ENCODE peak calls at places on chromosomes 11 and 22, in nine cellular contexts. Z is ovary, M is neural progenitor cell, V is cardiac fibroblast, B is heart right ventricle, H is PC-9, F is fibroblast of lung, L is Panc1, W is K562. K is an unnamed sample.
A peak's percentile ranks its signal among the peaks of the same experiment; 100 is the strongest.

GRCh38 chr11:124798991-124799383 is 1.2 kb downstream of the MSANTD2 start:
- DNase-seq in Z (no peak), M (no peak), V (peak; percentile 55), B (no peak), H (no peak), F (peak; percentile 72), L (no peak), W (no peak), K (no peak)

GRCh38 chr11:57325735-57326048 is 940 bp upstream of the TNKS1BP1 start:
- DNase-seq in Z (peak; percentile 42), M (no peak), V (no peak), B (peak; percentile 52), H (no peak), F (no peak), L (no peak), W (no peak), K (peak; percentile 79)

GRCh38 chr11:58121101-58121500 is 4.2 kb downstream of the OR9I1 start:
- DNase-seq in Z (no peak), M (no peak), V (peak; percentile 14), B (no peak), H (no peak), F (no peak), L (no peak), W (no peak), K (no peak)

GRCh38 chr11:21659961-21660360 is 532.9 kb upstream of the ANO5 start:
- DNase-seq in Z (no peak), M (no peak), V (no peak), B (no peak), H (no peak), F (no peak), L (no peak), W (no peak), K (no peak)

GRCh38 chr22:23539135-23539838 is 40.8 kb downstream of the IGLL1 start:
- DNase-seq in Z (peak; percentile 81), M (peak; percentile 89), V (peak; percentile 81), B (peak; percentile 69), H (peak; percentile 44), F (peak; percentile 78), L (peak; percentile 61), W (peak; percentile 43), K (peak; percentile 87)

GRCh38 chr11:131674051-131674755 is 303.8 kb downstream of the NTM start:
- DNase-seq in Z (peak; percentile 22), M (peak; percentile 71), V (peak; percentile 83), B (peak; percentile 75), H (peak; percentile 55), F (peak; percentile 75), L (peak; percentile 47), W (peak; percentile 79), K (peak; percentile 66)

GRCh38 chr22:32444068-32444467 is 20.2 kb downstream of the BPIFC start:
- DNase-seq in Z (no peak), M (peak; percentile 45), V (no peak), B (no peak), H (peak; percentile 25), F (no peak), L (no peak), W (peak; percentile 32), K (no peak)

GRCh38 chr11:27041141-27041869 is 690 bp downstream of the BBOX1 start:
- DNase-seq in Z (no peak), M (peak; percentile 56), V (peak; percentile 14), B (no peak), H (no peak), F (no peak), L (no peak), W (no peak), K (no peak)

GRCh38 chr22:50190182-50190951 is 4.7 kb downstream of the TRABD start:
- DNase-seq in Z (peak; percentile 62), M (peak; percentile 68), V (peak; percentile 57), B (peak; percentile 85), H (peak; percentile 89), F (peak; percentile 61), L (no peak), W (peak; percentile 85), K (peak; percentile 79)

GRCh38 chr11:12154871-12155668 is 44.7 kb downstream of the MICAL2 start:
- DNase-seq in Z (no peak), M (no peak), V (no peak), B (no peak), H (no peak), F (no peak), L (no peak), W (no peak), K (no peak)

DNA sequence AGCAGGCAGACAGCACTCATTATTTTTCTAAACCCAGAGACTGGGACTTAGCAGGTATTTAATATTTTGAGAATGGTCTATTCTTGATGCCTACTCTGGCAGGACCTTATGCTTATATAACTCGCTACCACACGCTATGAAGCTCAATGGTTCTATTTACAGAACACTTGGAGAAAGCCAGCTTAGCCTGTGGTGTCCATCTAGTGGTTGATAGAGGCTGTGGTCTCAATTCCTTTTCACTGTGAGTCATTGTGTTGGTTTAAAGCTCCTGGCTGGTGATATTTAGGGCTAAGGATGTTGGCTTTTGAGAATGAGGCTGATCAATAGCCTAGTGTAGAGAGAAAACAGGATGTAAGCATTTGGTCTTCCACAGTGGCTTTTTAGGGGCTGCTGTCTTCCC is 206.4 kb downstream of the DBX1 start:
- DNase-seq in Z (no peak), M (peak; percentile 65), V (peak; percentile 87), B (no peak), H (no peak), F (peak; percentile 88), L (no peak), W (peak; percentile 26), K (no peak)
- TF ChIP-seq CTCF in Z (no peak), M (peak; percentile 54), V (peak; percentile 75), B (peak; percentile 56), H (peak; percentile 59), F (peak; percentile 84), L (peak; percentile 51), W (peak; percentile 49), K (peak; percentile 19)

DNA sequence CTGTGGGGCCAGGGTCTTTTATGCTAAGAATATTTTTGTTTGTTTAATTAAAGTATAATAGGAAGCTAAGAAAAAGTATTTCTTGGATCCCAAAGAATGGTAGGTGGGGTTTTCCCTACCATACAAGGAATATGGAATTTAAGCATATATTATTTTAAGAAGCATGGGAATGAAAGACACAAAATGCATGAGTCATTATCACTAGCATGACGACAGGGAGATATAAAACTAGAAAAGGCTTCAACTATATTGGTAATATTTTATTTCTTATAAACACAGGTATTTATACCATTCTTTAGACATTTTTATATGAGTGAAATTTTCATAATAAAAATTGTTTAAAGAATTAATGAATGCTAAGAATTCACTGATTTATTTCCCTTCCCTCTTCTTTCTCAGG is 39.3 kb upstream of the SOX6 start:
- DNase-seq in Z (no peak), M (no peak), V (no peak), B (no peak), H (no peak), F (no peak), L (no peak), W (no peak), K (no peak)
- H3K4me3 ChIP-seq in Z (no peak overlapping the region), M (no peak overlapping the region), V (no peak overlapping the region), B (no peak overlapping the region), H (no peak overlapping the region), F (no peak overlapping the region), L (no peak overlapping the region), W (no peak overlapping the region), K (no peak overlapping the region)

DNA sequence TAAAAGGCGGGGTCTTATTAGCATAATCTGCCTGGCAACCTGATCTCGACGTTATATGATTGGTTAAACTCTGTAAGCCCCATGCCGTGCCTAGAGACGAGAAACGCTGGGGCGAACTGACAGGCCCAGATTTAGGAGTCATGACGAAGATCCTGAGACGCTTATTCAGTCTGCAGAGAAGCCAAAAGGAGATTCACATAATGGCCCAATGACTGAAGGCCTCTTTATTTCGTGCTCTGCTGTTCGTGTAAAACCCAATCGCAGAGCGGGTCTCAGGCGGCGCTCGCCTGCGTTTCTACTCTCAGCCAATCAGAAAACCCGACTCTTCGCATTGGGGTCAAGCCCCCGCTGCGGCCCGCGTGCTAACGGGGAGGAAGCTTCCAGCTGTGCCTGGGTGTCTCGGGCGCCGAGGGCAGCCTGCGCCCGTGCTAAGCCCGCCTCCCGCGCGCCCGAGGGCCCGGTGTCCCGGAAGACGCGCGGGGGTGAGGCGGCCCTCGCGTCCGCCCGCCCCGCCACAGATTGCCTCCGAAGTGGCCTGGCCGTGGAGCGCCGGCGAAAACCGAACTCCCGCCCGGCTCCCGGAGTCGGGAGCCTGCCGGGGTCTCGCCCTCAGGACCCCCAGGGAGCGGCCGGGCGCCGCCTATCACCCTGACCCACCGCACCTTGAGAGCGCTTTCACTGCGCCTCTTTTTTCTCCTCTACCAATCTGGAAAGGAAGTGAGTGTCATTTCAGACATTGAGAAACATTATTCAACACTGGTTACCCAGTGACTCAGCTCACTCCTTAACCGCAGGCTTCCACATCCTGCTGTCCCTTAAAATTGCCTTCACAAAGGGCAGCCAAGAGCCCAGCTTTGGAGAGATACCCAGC is 446 bp upstream of the PRDM10 start:
- DNase-seq in Z (peak; percentile 94), M (peak; percentile 96), V (peak; percentile 99), B (peak; percentile 93), H (peak; percentile 89), F (peak; percentile 99), L (peak; percentile 97), W (peak; percentile 97), K (peak; percentile 96)
- TF ChIP-seq CTCF in Z (no peak), M (no peak), V (no peak), B (no peak), H (no peak), F (no peak), L (no peak), W (no peak), K (no peak)

GRCh38 chr11:30017467-30017895 is 651 bp upstream of the KCNA4 start:
- DNase-seq in Z (no peak), M (peak; percentile 36), V (no peak), B (no peak), H (no peak), F (no peak), L (no peak), W (no peak), K (no peak)

GRCh38 chr11:30015725-30016449 is 943 bp downstream of the KCNA4 start:
- DNase-seq in Z (no peak), M (peak; percentile 43), V (no peak), B (no peak), H (no peak), F (no peak), L (no peak), W (no peak), K (no peak)

GRCh38 chr11:30018443-30018842 is 1.6 kb upstream of the KCNA4 start:
- DNase-seq in Z (no peak), M (no peak), V (no peak), B (no peak), H (no peak), F (no peak), L (no peak), W (no peak), K (no peak)

GRCh38 chr11:30019481-30019880 is 2.7 kb upstream of the KCNA4 start:
- DNase-seq in Z (no peak), M (no peak), V (no peak), B (no peak), H (no peak), F (no peak), L (no peak), W (no peak), K (no peak)

DNA sequence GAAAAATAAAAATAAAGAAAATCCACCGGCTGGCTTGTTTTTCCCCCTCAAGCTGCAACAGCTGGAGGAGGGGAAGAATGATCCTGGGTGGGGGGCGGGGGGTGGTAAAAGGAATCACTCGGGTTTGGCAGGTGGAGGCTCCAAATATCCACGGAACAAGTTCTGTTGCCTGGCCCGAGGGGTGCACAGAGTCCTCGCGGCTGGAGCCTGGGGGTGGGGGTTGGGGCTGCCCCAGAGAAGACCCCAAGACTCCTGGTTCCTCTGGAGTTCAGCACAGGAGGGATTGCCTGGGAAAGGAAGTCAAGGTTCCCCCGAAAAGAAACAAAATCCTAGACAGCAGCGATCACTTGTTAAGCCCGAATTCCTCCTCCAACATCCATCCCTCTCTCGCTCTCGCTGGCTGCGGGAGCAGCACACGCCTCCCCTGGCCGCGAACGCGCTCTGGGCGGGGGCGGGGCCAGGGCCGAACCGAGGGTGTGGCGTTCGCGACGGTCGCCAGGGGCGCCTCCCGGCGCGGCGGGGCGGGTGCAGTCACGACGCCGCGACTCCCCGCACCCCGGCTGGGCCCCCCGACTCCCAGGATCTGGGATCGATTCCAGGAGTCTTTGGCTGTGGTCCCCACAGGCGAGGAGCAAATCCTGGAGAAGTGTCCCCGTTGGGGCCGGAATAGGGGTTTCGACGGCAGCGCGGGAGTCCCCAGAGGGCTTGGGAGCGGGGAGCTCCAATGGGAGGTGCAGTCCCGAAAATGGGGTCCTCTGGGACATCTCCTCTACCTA is at the start of gene KCNA4:
- DNase-seq in Z (no peak), M (peak; percentile 88), V (no peak), B (peak; percentile 51), H (no peak), F (no peak), L (no peak), W (peak; percentile 43), K (no peak)
- H3K4me3 ChIP-seq in Z (peak within 1 kb of the TSS; percentile 22), M (peak within 1 kb of the TSS; percentile 63), V (no peak within 1 kb of the TSS), B (peak within 1 kb of the TSS; percentile 56), H (no peak within 1 kb of the TSS), F (no peak within 1 kb of the TSS), L (no peak within 1 kb of the TSS), W (no peak within 1 kb of the TSS), K (peak within 1 kb of the TSS; percentile 65)